ENCODE peak calls at places on chromosome 5, in six cellular contexts. One of them, this sample, is unnamed.

GRCh38 chr5:126023894-126024575 is 399.2 kb upstream of the GRAMD2B start:
- DNase-seq in H1: no peak
- DNase-seq in neuronal stem cell: no peak
- DNase-seq in trophoblast cell: no peak
- DNase-seq in mesenchymal stem cell: no peak
- DNase-seq in IMR-90: no peak
- DNase-seq in this sample: no peak

GRCh38 chr5:90875456-90875855 is 316.9 kb downstream of the ADGRV1 start:
- DNase-seq in H1: no peak
- DNase-seq in IMR-90: no peak
- DNase-seq in trophoblast cell: no peak
- DNase-seq in mesenchymal stem cell: no peak
- DNase-seq in neuronal stem cell: no peak
- DNase-seq in this sample: no peak

GRCh38 chr5:180233729-180234128 is 24.7 kb upstream of the RASGEF1C start:
- DNase-seq in neuronal stem cell: no peak
- DNase-seq in IMR-90: no peak
- DNase-seq in mesenchymal stem cell: no peak
- DNase-seq in trophoblast cell: no peak
- DNase-seq in H1: no peak
- DNase-seq in this sample: no peak

GRCh38 chr5:172688735-172689572 is 47.9 kb downstream of the NEURL1B start:
- DNase-seq in IMR-90: peak
- DNase-seq in mesenchymal stem cell: peak
- DNase-seq in neuronal stem cell: no peak
- DNase-seq in H1: no peak
- DNase-seq in trophoblast cell: peak
- DNase-seq in this sample: no peak

GRCh38 chr5:97478513-97478912 is 295.5 kb upstream of the RIOK2 start:
- DNase-seq in neuronal stem cell: peak
- DNase-seq in IMR-90: no peak
- DNase-seq in trophoblast cell: no peak
- DNase-seq in H1: no peak
- DNase-seq in mesenchymal stem cell: peak
- DNase-seq in this sample: no peak

GRCh38 chr5:90802695-90803317 is 244.2 kb downstream of the ADGRV1 start:
- DNase-seq in neuronal stem cell: peak
- DNase-seq in mesenchymal stem cell: peak
- DNase-seq in IMR-90: peak
- DNase-seq in trophoblast cell: peak
- DNase-seq in H1: no peak
- DNase-seq in this sample: peak

GRCh38 chr5:127754259-127754658 is 51.1 kb downstream of the CCDC192 start:
- DNase-seq in H1: no peak
- DNase-seq in trophoblast cell: no peak
- DNase-seq in neuronal stem cell: no peak
- DNase-seq in mesenchymal stem cell: peak
- DNase-seq in IMR-90: peak
- DNase-seq in this sample: no peak

GRCh38 chr5:134995850-134996402 is 28.2 kb downstream of the CATSPER3 start:
- DNase-seq in IMR-90: no peak
- DNase-seq in H1: no peak
- DNase-seq in mesenchymal stem cell: no peak
- DNase-seq in neuronal stem cell: no peak
- DNase-seq in trophoblast cell: no peak
- DNase-seq in this sample: no peak

GRCh38 chr5:79868271-79868670 is 122.8 kb downstream of the MTX3 start:
- DNase-seq in IMR-90: no peak
- DNase-seq in H1: no peak
- DNase-seq in mesenchymal stem cell: no peak
- DNase-seq in trophoblast cell: no peak
- DNase-seq in neuronal stem cell: no peak
- DNase-seq in this sample: no peak

GRCh38 chr5:122704247-122705036 is 70.4 kb upstream of the SNX2 start:
- DNase-seq in mesenchymal stem cell: peak
- DNase-seq in IMR-90: peak
- DNase-seq in H1: no peak
- DNase-seq in neuronal stem cell: no peak
- DNase-seq in trophoblast cell: no peak
- DNase-seq in this sample: no peak

GRCh38 chr5:61604076-61604475 is 272.0 kb downstream of the ZSWIM6 start:
- DNase-seq in mesenchymal stem cell: no peak
- DNase-seq in H1: no peak
- DNase-seq in neuronal stem cell: no peak
- DNase-seq in IMR-90: no peak
- DNase-seq in trophoblast cell: no peak
- DNase-seq in this sample: no peak

GRCh38 chr5:127987354-127988148 is 96.0 kb upstream of the SLC12A2 start:
- DNase-seq in neuronal stem cell: no peak
- DNase-seq in IMR-90: peak
- DNase-seq in trophoblast cell: no peak
- DNase-seq in H1: no peak
- DNase-seq in mesenchymal stem cell: no peak
- DNase-seq in this sample: no peak

GRCh38 chr5:149397530-149397929 is 18.4 kb upstream of the IL17B start:
- DNase-seq in trophoblast cell: no peak
- DNase-seq in H1: no peak
- DNase-seq in mesenchymal stem cell: peak
- DNase-seq in IMR-90: peak
- DNase-seq in neuronal stem cell: no peak
- DNase-seq in this sample: no peak

GRCh38 chr5:1681955-1682354 is 117.7 kb downstream of the MRPL36 start:
- DNase-seq in trophoblast cell: no peak
- DNase-seq in H1: peak
- DNase-seq in neuronal stem cell: no peak
- DNase-seq in IMR-90: no peak
- DNase-seq in mesenchymal stem cell: no peak
- DNase-seq in this sample: no peak

GRCh38 chr5:112671687-112672086 is 66.0 kb upstream of the APC start:
- DNase-seq in mesenchymal stem cell: no peak
- DNase-seq in neuronal stem cell: no peak
- DNase-seq in trophoblast cell: no peak
- DNase-seq in H1: no peak
- DNase-seq in IMR-90: no peak
- DNase-seq in this sample: no peak

GRCh38 chr5:134592141-134592746 is 40.4 kb downstream of the SAR1B start:
- DNase-seq in IMR-90: peak
- DNase-seq in mesenchymal stem cell: peak
- DNase-seq in H1: peak
- DNase-seq in trophoblast cell: no peak
- DNase-seq in neuronal stem cell: no peak
- DNase-seq in this sample: peak

GRCh38 chr5:111517853-111518501 is 5.6 kb upstream of the STARD4 start:
- DNase-seq in mesenchymal stem cell: no peak
- DNase-seq in neuronal stem cell: no peak
- DNase-seq in trophoblast cell: no peak
- DNase-seq in IMR-90: no peak
- DNase-seq in H1: no peak
- DNase-seq in this sample: no peak

GRCh38 chr5:134436523-134437339 is 25.1 kb upstream of the CDKN2AIPNL start:
- DNase-seq in IMR-90: peak
- DNase-seq in neuronal stem cell: no peak
- DNase-seq in mesenchymal stem cell: peak
- DNase-seq in H1: no peak
- DNase-seq in trophoblast cell: peak
- DNase-seq in this sample: peak

GRCh38 chr5:31173621-31174020 is 19.9 kb upstream of the CDH6 start:
- DNase-seq in IMR-90: no peak
- DNase-seq in neuronal stem cell: peak
- DNase-seq in trophoblast cell: no peak
- DNase-seq in H1: no peak
- DNase-seq in mesenchymal stem cell: no peak
- DNase-seq in this sample: no peak

GRCh38 chr5:643351-643801 is 31.2 kb downstream of the CEP72 start:
- DNase-seq in H1: no peak
- DNase-seq in IMR-90: no peak
- DNase-seq in trophoblast cell: peak
- DNase-seq in neuronal stem cell: no peak
- DNase-seq in mesenchymal stem cell: no peak
- DNase-seq in this sample: no peak

GRCh38 chr5:145499483-145499882 is 335.7 kb downstream of the PRELID2 start:
- DNase-seq in mesenchymal stem cell: peak
- DNase-seq in H1: no peak
- DNase-seq in neuronal stem cell: no peak
- DNase-seq in IMR-90: peak
- DNase-seq in trophoblast cell: no peak
- DNase-seq in this sample: no peak

GRCh38 chr5:130337179-130337888 is 433.1 kb downstream of the CHSY3 start:
- DNase-seq in IMR-90: peak
- DNase-seq in trophoblast cell: peak
- DNase-seq in mesenchymal stem cell: peak
- DNase-seq in neuronal stem cell: no peak
- DNase-seq in H1: no peak
- DNase-seq in this sample: no peak

DNA sequence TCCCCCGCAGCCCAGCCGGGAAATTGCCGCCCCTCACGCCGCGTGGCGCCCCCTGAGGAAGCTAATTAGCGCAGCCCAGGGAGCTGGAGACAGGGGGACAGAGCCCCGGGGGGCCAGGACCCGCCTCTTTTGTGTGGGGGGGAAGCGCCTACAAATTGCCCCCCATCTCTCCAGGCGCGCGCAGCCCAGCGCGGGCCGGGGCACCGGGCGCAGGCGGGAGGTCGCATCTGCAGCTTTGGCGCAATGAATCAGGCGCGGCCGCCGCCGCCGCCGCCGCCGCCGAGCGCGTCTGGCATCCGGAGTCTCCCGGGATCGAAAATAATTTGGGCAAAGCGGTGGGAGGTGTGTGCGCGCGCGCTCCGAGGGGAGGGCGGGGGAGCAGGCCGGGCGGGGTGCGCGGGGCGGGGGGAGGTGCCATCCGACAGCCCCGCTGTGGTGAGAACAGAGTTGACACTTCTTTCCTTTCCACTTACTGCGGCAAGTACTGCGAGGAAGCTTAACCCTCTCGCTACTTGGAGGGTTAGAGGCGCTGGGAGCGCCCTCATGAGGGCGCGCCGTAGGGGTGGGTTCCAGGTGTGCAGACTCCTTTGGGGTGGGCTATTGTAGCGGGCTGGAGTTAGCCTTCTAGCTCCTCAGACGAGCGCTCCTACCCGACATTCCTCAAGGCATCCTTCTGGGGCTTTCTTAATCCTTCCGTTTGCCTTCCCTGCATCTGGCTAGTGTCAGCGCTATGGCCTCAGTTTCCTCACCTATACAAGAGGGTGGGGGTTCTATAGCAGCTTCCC is 63.1 kb downstream of the CXXC5 start:
- DNase-seq in IMR-90: peak
- DNase-seq in H1: peak
- DNase-seq in mesenchymal stem cell: peak
- DNase-seq in neuronal stem cell: peak
- DNase-seq in trophoblast cell: no peak
- DNase-seq in this sample: peak
- H2BK120ac ChIP-seq in IMR-90: no peak
- H2BK120ac ChIP-seq in H1: peak
- H2BK120ac ChIP-seq in mesenchymal stem cell: peak
- H2BK120ac ChIP-seq in neuronal stem cell: no peak
- H2BK120ac ChIP-seq in trophoblast cell: peak
- H2BK120ac ChIP-seq in this sample: peak

DNA sequence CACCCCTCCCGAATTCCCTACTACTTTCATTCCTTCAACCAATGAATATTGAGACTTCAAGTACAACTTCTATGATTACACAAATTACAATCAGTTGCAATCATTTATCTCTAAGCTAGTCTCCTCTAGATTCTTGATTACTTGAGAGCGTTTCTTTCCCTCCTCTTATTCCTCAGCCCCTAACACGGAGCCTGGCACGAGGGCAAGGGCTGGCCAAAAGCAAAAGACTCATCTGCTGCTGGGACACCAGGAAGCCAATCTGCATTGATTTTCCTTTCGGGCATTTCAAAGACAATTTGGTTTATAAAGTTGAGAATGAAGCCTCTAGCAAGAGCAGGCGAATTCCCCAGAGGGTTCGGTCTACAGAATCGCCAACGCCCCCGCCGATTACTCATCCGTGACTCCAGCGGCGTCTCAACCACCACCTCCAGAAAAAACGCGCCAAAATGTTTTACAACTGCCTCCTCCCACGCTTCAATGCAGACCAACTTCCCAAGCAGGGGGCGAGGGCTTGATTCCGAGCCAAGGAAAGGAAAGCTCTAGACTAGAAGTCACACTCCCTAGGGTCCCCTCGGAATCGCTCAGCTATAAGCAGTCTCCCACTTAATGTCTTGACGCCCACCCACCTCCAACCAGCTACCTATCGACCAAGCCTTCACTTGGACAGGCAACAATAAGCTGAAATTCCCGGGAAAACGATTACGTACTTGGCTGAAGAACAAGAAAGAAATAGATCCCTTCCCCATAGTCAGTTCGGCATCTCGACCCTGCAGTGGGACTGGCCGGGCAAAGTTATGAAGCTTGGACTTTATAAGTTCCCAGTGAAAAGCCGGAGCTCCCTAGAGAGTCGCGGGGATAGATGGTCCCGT is 1.4 kb downstream of the PCSK1 start:
- DNase-seq in H1: peak
- DNase-seq in IMR-90: peak
- DNase-seq in trophoblast cell: no peak
- DNase-seq in mesenchymal stem cell: no peak
- DNase-seq in neuronal stem cell: no peak
- DNase-seq in this sample: no peak
- H3K9ac ChIP-seq in H1: peak
- H3K9ac ChIP-seq in IMR-90: no peak
- H3K9ac ChIP-seq in trophoblast cell: no peak
- H3K9ac ChIP-seq in mesenchymal stem cell: peak
- H3K9ac ChIP-seq in neuronal stem cell: no peak
- H3K9ac ChIP-seq in this sample: no peak

GRCh38 chr5:9720361-9720760 is 90.2 kb upstream of the TAS2R1 start:
- DNase-seq in mesenchymal stem cell: no peak
- DNase-seq in IMR-90: no peak
- DNase-seq in neuronal stem cell: no peak
- DNase-seq in trophoblast cell: no peak
- DNase-seq in H1: no peak
- DNase-seq in this sample: no peak

GRCh38 chr5:9715891-9716335 is 85.8 kb upstream of the TAS2R1 start:
- DNase-seq in neuronal stem cell: no peak
- DNase-seq in H1: no peak
- DNase-seq in IMR-90: peak
- DNase-seq in trophoblast cell: no peak
- DNase-seq in mesenchymal stem cell: peak
- DNase-seq in this sample: no peak

GRCh38 chr5:9712506-9713285 is 82.5 kb upstream of the TAS2R1 start:
- DNase-seq in neuronal stem cell: no peak
- DNase-seq in trophoblast cell: no peak
- DNase-seq in IMR-90: peak
- DNase-seq in mesenchymal stem cell: peak
- DNase-seq in H1: no peak
- DNase-seq in this sample: no peak

GRCh38 chr5:9714187-9714586 is 84.0 kb upstream of the TAS2R1 start:
- DNase-seq in H1: no peak
- DNase-seq in IMR-90: peak
- DNase-seq in mesenchymal stem cell: peak
- DNase-seq in neuronal stem cell: no peak
- DNase-seq in trophoblast cell: no peak
- DNase-seq in this sample: no peak

GRCh38 chr5:9716838-9717281 is 86.7 kb upstream of the TAS2R1 start:
- DNase-seq in trophoblast cell: peak
- DNase-seq in H1: no peak
- DNase-seq in IMR-90: peak
- DNase-seq in mesenchymal stem cell: peak
- DNase-seq in neuronal stem cell: no peak
- DNase-seq in this sample: no peak
- H3K14ac ChIP-seq in trophoblast cell: no peak
- H3K14ac ChIP-seq in H1: no peak
- H3K14ac ChIP-seq in IMR-90: peak
- H3K14ac ChIP-seq in mesenchymal stem cell: no peak
- H3K14ac ChIP-seq in neuronal stem cell: no peak
- H3K14ac ChIP-seq in this sample: no peak

GRCh38 chr5:138082033-138082432 is 1.8 kb upstream of the WNT8A start:
- DNase-seq in mesenchymal stem cell: no peak
- DNase-seq in H1: no peak
- DNase-seq in trophoblast cell: no peak
- DNase-seq in neuronal stem cell: no peak
- DNase-seq in IMR-90: no peak
- DNase-seq in this sample: peak
- H2BK120ac ChIP-seq in mesenchymal stem cell: no peak
- H2BK120ac ChIP-seq in H1: no peak
- H2BK120ac ChIP-seq in trophoblast cell: no peak
- H2BK120ac ChIP-seq in neuronal stem cell: no peak
- H2BK120ac ChIP-seq in IMR-90: no peak
- H2BK120ac ChIP-seq in this sample: no peak

This sample was measured in H9.